ENCODE peak calls at places on chromosomes 4 and X, in ten cellular contexts. S is NCI-H1105 treated with DMSO at 0.1 percent for 48 hours; J is cerebellum; L is Right ventricle myocardium superior; A is NCI-H1048; X is A549; F is CD4-positive, alpha-beta T cell; H is GM20000; E is stimulated activated CD4-positive, alpha-beta T cell treated with anti-CD3 and anti-CD28 coated beads, TNF-alpha, amount 100 ng/mL, for 48 hours; W is cardiac fibroblast. P is an unnamed sample.

GRCh38 chrX:276588-277171 is 4.5 kb upstream of the PLCXD1 start:
- DNase-seq in L (peak; percentile 52), H (peak; percentile 56), S (no peak), E (no peak), W (peak; percentile 39), A (no peak), X (peak; percentile 61), F (no peak), J (no peak), P (peak; percentile 40)

GRCh38 chr4:99473131-99473530 is 37.7 kb upstream of the C4orf17 start:
- DNase-seq in J (no peak), E (no peak), X (no peak), H (no peak), S (no peak), W (no peak), F (no peak), L (no peak), A (no peak), P (no peak)

GRCh38 chr4:113141901-113142346 is 92.5 kb downstream of the ANK2 start:
- DNase-seq in E (no peak), J (no peak), F (no peak), A (peak; percentile 75), L (no peak), W (peak; percentile 71), X (no peak), S (peak; percentile 76), H (no peak), P (no peak)

GRCh38 chr4:76562161-76562560 is 127.1 kb downstream of the SHROOM3 start:
- DNase-seq in L (no peak), F (no peak), X (no peak), S (no peak), J (no peak), A (no peak), E (no peak), H (no peak), W (peak; percentile 41), P (no peak)

GRCh38 chr4:106409901-106410889 is 41.6 kb upstream of the GIMD1 start:
- DNase-seq in W (no peak), L (no peak), H (no peak), J (no peak), X (no peak), S (no peak), A (no peak), E (no peak), F (no peak), P (no peak)

GRCh38 chr4:77765720-77766119 is 53.4 kb downstream of the CNOT6L start:
- DNase-seq in H (no peak), W (no peak), X (no peak), L (no peak), J (no peak), E (no peak), S (no peak), F (no peak), A (no peak), P (no peak)

GRCh38 chrX:141760761-141761160 is 62.2 kb upstream of the SPANXD start:
- DNase-seq in X (no peak), A (no peak), J (no peak), H (no peak), E (no peak), S (no peak), F (no peak), W (no peak), L (no peak), P (no peak)

GRCh38 chr4:172986114-172986513 is 182.5 kb upstream of the GALNT7 start:
- DNase-seq in L (no peak), E (no peak), H (peak; percentile 8), J (no peak), A (no peak), W (no peak), F (no peak), S (no peak), X (no peak), P (no peak)